ENCODE peak calls at places on chromosomes 11 and 22, in ten cellular contexts. One of them, this sample, is unnamed.

GRCh38 chr22:21989049-21989448 is 6.5 kb upstream of the TOP3B start:
- DNase-seq in germinal center: no peak
- DNase-seq in mammary epithelial cell: no peak
- DNase-seq in activated gamma-delta T cell treated with anti-CD3 and anti-CD28 coated beads, Interleukin-2, amount 50 U/mL, for 16 hours: no peak
- DNase-seq in neural progenitor cell: no peak
- DNase-seq in choroid plexus epithelial cell: no peak
- DNase-seq in prostate gland: no peak
- DNase-seq in NCI-H1694 treated with DMSO at 0.1 percent for 48 hours: no peak
- DNase-seq in COR-L47: no peak
- DNase-seq in body of pancreas: no peak
- DNase-seq in this sample: no peak

GRCh38 chr11:17572791-17573460 is 25.9 kb downstream of the OTOG start:
- DNase-seq in germinal center: no peak
- DNase-seq in mammary epithelial cell: no peak
- DNase-seq in activated gamma-delta T cell treated with anti-CD3 and anti-CD28 coated beads, Interleukin-2, amount 50 U/mL, for 16 hours: no peak
- DNase-seq in neural progenitor cell: no peak
- DNase-seq in choroid plexus epithelial cell: no peak
- DNase-seq in prostate gland: no peak
- DNase-seq in NCI-H1694 treated with DMSO at 0.1 percent for 48 hours: no peak
- DNase-seq in COR-L47: no peak
- DNase-seq in body of pancreas: no peak
- DNase-seq in this sample: no peak

GRCh38 chr11:67354314-67355022 is 1.1 kb upstream of the POLD4 start:
- DNase-seq in germinal center: peak; percentile 26
- DNase-seq in mammary epithelial cell: peak; percentile 93
- DNase-seq in activated gamma-delta T cell treated with anti-CD3 and anti-CD28 coated beads, Interleukin-2, amount 50 U/mL, for 16 hours: no peak
- DNase-seq in neural progenitor cell: peak; percentile 29
- DNase-seq in choroid plexus epithelial cell: peak; percentile 84
- DNase-seq in prostate gland: no peak
- DNase-seq in NCI-H1694 treated with DMSO at 0.1 percent for 48 hours: no peak
- DNase-seq in COR-L47: no peak
- DNase-seq in body of pancreas: peak; percentile 64
- DNase-seq in this sample: no peak

GRCh38 chr11:130847517-130847916 is 68.8 kb downstream of the SNX19 start:
- DNase-seq in germinal center: no peak
- DNase-seq in mammary epithelial cell: peak; percentile 99
- DNase-seq in activated gamma-delta T cell treated with anti-CD3 and anti-CD28 coated beads, Interleukin-2, amount 50 U/mL, for 16 hours: no peak
- DNase-seq in neural progenitor cell: no peak
- DNase-seq in choroid plexus epithelial cell: peak; percentile 77
- DNase-seq in prostate gland: no peak
- DNase-seq in NCI-H1694 treated with DMSO at 0.1 percent for 48 hours: no peak
- DNase-seq in COR-L47: no peak
- DNase-seq in body of pancreas: no peak
- DNase-seq in this sample: peak; percentile 7

GRCh38 chr22:37842015-37842793 is 1.9 kb downstream of the ANKRD54 start:
- DNase-seq in germinal center: no peak
- DNase-seq in mammary epithelial cell: no peak
- DNase-seq in activated gamma-delta T cell treated with anti-CD3 and anti-CD28 coated beads, Interleukin-2, amount 50 U/mL, for 16 hours: no peak
- DNase-seq in neural progenitor cell: no peak
- DNase-seq in choroid plexus epithelial cell: no peak
- DNase-seq in prostate gland: no peak
- DNase-seq in NCI-H1694 treated with DMSO at 0.1 percent for 48 hours: no peak
- DNase-seq in COR-L47: no peak
- DNase-seq in body of pancreas: peak; percentile 70
- DNase-seq in this sample: no peak

GRCh38 chr11:65851811-65852507 is 6.0 kb downstream of the CFL1 start:
- DNase-seq in germinal center: no peak
- DNase-seq in mammary epithelial cell: no peak
- DNase-seq in activated gamma-delta T cell treated with anti-CD3 and anti-CD28 coated beads, Interleukin-2, amount 50 U/mL, for 16 hours: no peak
- DNase-seq in neural progenitor cell: no peak
- DNase-seq in choroid plexus epithelial cell: peak; percentile 5
- DNase-seq in prostate gland: no peak
- DNase-seq in NCI-H1694 treated with DMSO at 0.1 percent for 48 hours: no peak
- DNase-seq in COR-L47: no peak
- DNase-seq in body of pancreas: no peak
- DNase-seq in this sample: no peak

GRCh38 chr11:1747753-1748466 is 2.5 kb downstream of the IFITM10 start:
- DNase-seq in germinal center: no peak
- DNase-seq in mammary epithelial cell: peak; percentile 48
- DNase-seq in activated gamma-delta T cell treated with anti-CD3 and anti-CD28 coated beads, Interleukin-2, amount 50 U/mL, for 16 hours: no peak
- DNase-seq in neural progenitor cell: no peak
- DNase-seq in choroid plexus epithelial cell: no peak
- DNase-seq in prostate gland: no peak
- DNase-seq in NCI-H1694 treated with DMSO at 0.1 percent for 48 hours: no peak
- DNase-seq in COR-L47: peak; percentile 27
- DNase-seq in body of pancreas: no peak
- DNase-seq in this sample: no peak

GRCh38 chr11:132430352-132431091 is 1060.1 kb downstream of the NTM start:
- DNase-seq in germinal center: no peak
- DNase-seq in mammary epithelial cell: no peak
- DNase-seq in activated gamma-delta T cell treated with anti-CD3 and anti-CD28 coated beads, Interleukin-2, amount 50 U/mL, for 16 hours: no peak
- DNase-seq in neural progenitor cell: peak; percentile 48
- DNase-seq in choroid plexus epithelial cell: no peak
- DNase-seq in prostate gland: no peak
- DNase-seq in NCI-H1694 treated with DMSO at 0.1 percent for 48 hours: no peak
- DNase-seq in COR-L47: peak; percentile 53
- DNase-seq in body of pancreas: no peak
- DNase-seq in this sample: no peak

GRCh38 chr11:16818284-16818683 is 79.8 kb downstream of the C11orf58 start:
- DNase-seq in germinal center: no peak
- DNase-seq in mammary epithelial cell: no peak
- DNase-seq in activated gamma-delta T cell treated with anti-CD3 and anti-CD28 coated beads, Interleukin-2, amount 50 U/mL, for 16 hours: no peak
- DNase-seq in neural progenitor cell: no peak
- DNase-seq in choroid plexus epithelial cell: no peak
- DNase-seq in prostate gland: no peak
- DNase-seq in NCI-H1694 treated with DMSO at 0.1 percent for 48 hours: no peak
- DNase-seq in COR-L47: no peak
- DNase-seq in body of pancreas: no peak
- DNase-seq in this sample: no peak

GRCh38 chr11:69211540-69212120 is 55.9 kb downstream of the SMIM38 start:
- DNase-seq in germinal center: no peak
- DNase-seq in mammary epithelial cell: no peak
- DNase-seq in activated gamma-delta T cell treated with anti-CD3 and anti-CD28 coated beads, Interleukin-2, amount 50 U/mL, for 16 hours: no peak
- DNase-seq in neural progenitor cell: no peak
- DNase-seq in choroid plexus epithelial cell: no peak
- DNase-seq in prostate gland: no peak
- DNase-seq in NCI-H1694 treated with DMSO at 0.1 percent for 48 hours: no peak
- DNase-seq in COR-L47: no peak
- DNase-seq in body of pancreas: no peak
- DNase-seq in this sample: no peak

GRCh38 chr22:27748355-27749168 is 53.0 kb downstream of the MN1 start:
- DNase-seq in germinal center: no peak
- DNase-seq in mammary epithelial cell: peak; percentile 76
- DNase-seq in activated gamma-delta T cell treated with anti-CD3 and anti-CD28 coated beads, Interleukin-2, amount 50 U/mL, for 16 hours: no peak
- DNase-seq in neural progenitor cell: peak; percentile 66
- DNase-seq in choroid plexus epithelial cell: peak; percentile 73
- DNase-seq in prostate gland: no peak
- DNase-seq in NCI-H1694 treated with DMSO at 0.1 percent for 48 hours: no peak
- DNase-seq in COR-L47: no peak
- DNase-seq in body of pancreas: peak; percentile 46
- DNase-seq in this sample: no peak

GRCh38 chr11:33552756-33553155 is 147.9 kb downstream of the C11orf91 start:
- DNase-seq in germinal center: no peak
- DNase-seq in mammary epithelial cell: peak; percentile 20
- DNase-seq in activated gamma-delta T cell treated with anti-CD3 and anti-CD28 coated beads, Interleukin-2, amount 50 U/mL, for 16 hours: no peak
- DNase-seq in neural progenitor cell: no peak
- DNase-seq in choroid plexus epithelial cell: no peak
- DNase-seq in prostate gland: no peak
- DNase-seq in NCI-H1694 treated with DMSO at 0.1 percent for 48 hours: no peak
- DNase-seq in COR-L47: no peak
- DNase-seq in body of pancreas: no peak
- DNase-seq in this sample: no peak

GRCh38 chr11:88487646-88488045 is 150.1 kb upstream of the CTSC start:
- DNase-seq in germinal center: no peak
- DNase-seq in mammary epithelial cell: no peak
- DNase-seq in activated gamma-delta T cell treated with anti-CD3 and anti-CD28 coated beads, Interleukin-2, amount 50 U/mL, for 16 hours: no peak
- DNase-seq in neural progenitor cell: no peak
- DNase-seq in choroid plexus epithelial cell: no peak
- DNase-seq in prostate gland: no peak
- DNase-seq in NCI-H1694 treated with DMSO at 0.1 percent for 48 hours: no peak
- DNase-seq in COR-L47: no peak
- DNase-seq in body of pancreas: no peak
- DNase-seq in this sample: no peak

GRCh38 chr22:32080904-32081303 is 37.8 kb downstream of the SLC5A1 start:
- DNase-seq in germinal center: peak; percentile 46
- DNase-seq in mammary epithelial cell: peak; percentile 66
- DNase-seq in activated gamma-delta T cell treated with anti-CD3 and anti-CD28 coated beads, Interleukin-2, amount 50 U/mL, for 16 hours: no peak
- DNase-seq in neural progenitor cell: peak; percentile 56
- DNase-seq in choroid plexus epithelial cell: peak; percentile 83
- DNase-seq in prostate gland: peak; percentile 40
- DNase-seq in NCI-H1694 treated with DMSO at 0.1 percent for 48 hours: peak; percentile 64
- DNase-seq in COR-L47: peak; percentile 57
- DNase-seq in body of pancreas: peak; percentile 29
- DNase-seq in this sample: peak; percentile 50

GRCh38 chr22:32958021-32958420 is 100.2 kb downstream of the SYN3 start:
- DNase-seq in germinal center: no peak
- DNase-seq in mammary epithelial cell: no peak
- DNase-seq in activated gamma-delta T cell treated with anti-CD3 and anti-CD28 coated beads, Interleukin-2, amount 50 U/mL, for 16 hours: no peak
- DNase-seq in neural progenitor cell: peak; percentile 29
- DNase-seq in choroid plexus epithelial cell: peak; percentile 12
- DNase-seq in prostate gland: no peak
- DNase-seq in NCI-H1694 treated with DMSO at 0.1 percent for 48 hours: no peak
- DNase-seq in COR-L47: no peak
- DNase-seq in body of pancreas: no peak
- DNase-seq in this sample: no peak

GRCh38 chr11:130999086-130999485 is 82.8 kb upstream of the SNX19 start:
- DNase-seq in germinal center: no peak
- DNase-seq in mammary epithelial cell: peak; percentile 48
- DNase-seq in activated gamma-delta T cell treated with anti-CD3 and anti-CD28 coated beads, Interleukin-2, amount 50 U/mL, for 16 hours: no peak
- DNase-seq in neural progenitor cell: no peak
- DNase-seq in choroid plexus epithelial cell: peak; percentile 23
- DNase-seq in prostate gland: no peak
- DNase-seq in NCI-H1694 treated with DMSO at 0.1 percent for 48 hours: no peak
- DNase-seq in COR-L47: no peak
- DNase-seq in body of pancreas: no peak
- DNase-seq in this sample: no peak

GRCh38 chr11:61002598-61002997 is 31.1 kb downstream of the CD6 start:
- DNase-seq in germinal center: no peak
- DNase-seq in mammary epithelial cell: no peak
- DNase-seq in activated gamma-delta T cell treated with anti-CD3 and anti-CD28 coated beads, Interleukin-2, amount 50 U/mL, for 16 hours: no peak
- DNase-seq in neural progenitor cell: no peak
- DNase-seq in choroid plexus epithelial cell: no peak
- DNase-seq in prostate gland: no peak
- DNase-seq in NCI-H1694 treated with DMSO at 0.1 percent for 48 hours: no peak
- DNase-seq in COR-L47: no peak
- DNase-seq in body of pancreas: no peak
- DNase-seq in this sample: no peak

GRCh38 chr22:49348631-49349030 is 479.0 kb downstream of the BRD1 start:
- DNase-seq in germinal center: no peak
- DNase-seq in mammary epithelial cell: no peak
- DNase-seq in activated gamma-delta T cell treated with anti-CD3 and anti-CD28 coated beads, Interleukin-2, amount 50 U/mL, for 16 hours: no peak
- DNase-seq in neural progenitor cell: no peak
- DNase-seq in choroid plexus epithelial cell: no peak
- DNase-seq in prostate gland: no peak
- DNase-seq in NCI-H1694 treated with DMSO at 0.1 percent for 48 hours: no peak
- DNase-seq in COR-L47: no peak
- DNase-seq in body of pancreas: no peak
- DNase-seq in this sample: no peak

GRCh38 chr11:125443767-125444311 is 52.2 kb downstream of the FEZ1 start:
- DNase-seq in germinal center: no peak
- DNase-seq in mammary epithelial cell: no peak
- DNase-seq in activated gamma-delta T cell treated with anti-CD3 and anti-CD28 coated beads, Interleukin-2, amount 50 U/mL, for 16 hours: no peak
- DNase-seq in neural progenitor cell: peak; percentile 82
- DNase-seq in choroid plexus epithelial cell: no peak
- DNase-seq in prostate gland: no peak
- DNase-seq in NCI-H1694 treated with DMSO at 0.1 percent for 48 hours: no peak
- DNase-seq in COR-L47: no peak
- DNase-seq in body of pancreas: no peak
- DNase-seq in this sample: no peak

GRCh38 chr11:2772544-2773031 is 72.8 kb upstream of the KCNQ1OT1 start:
- DNase-seq in germinal center: no peak
- DNase-seq in mammary epithelial cell: peak; percentile 86
- DNase-seq in activated gamma-delta T cell treated with anti-CD3 and anti-CD28 coated beads, Interleukin-2, amount 50 U/mL, for 16 hours: no peak
- DNase-seq in neural progenitor cell: no peak
- DNase-seq in choroid plexus epithelial cell: peak; percentile 43
- DNase-seq in prostate gland: peak; percentile 2
- DNase-seq in NCI-H1694 treated with DMSO at 0.1 percent for 48 hours: no peak
- DNase-seq in COR-L47: no peak
- DNase-seq in body of pancreas: no peak
- DNase-seq in this sample: peak; percentile 76

GRCh38 chr11:116311141-116311540 is 461.6 kb downstream of the BUD13 start:
- DNase-seq in germinal center: no peak
- DNase-seq in mammary epithelial cell: no peak
- DNase-seq in activated gamma-delta T cell treated with anti-CD3 and anti-CD28 coated beads, Interleukin-2, amount 50 U/mL, for 16 hours: no peak
- DNase-seq in neural progenitor cell: no peak
- DNase-seq in choroid plexus epithelial cell: no peak
- DNase-seq in prostate gland: no peak
- DNase-seq in NCI-H1694 treated with DMSO at 0.1 percent for 48 hours: no peak
- DNase-seq in COR-L47: peak; percentile 99
- DNase-seq in body of pancreas: no peak
- DNase-seq in this sample: no peak

GRCh38 chr11:117597083-117597482 is 199.9 kb downstream of the DSCAML1 start:
- DNase-seq in germinal center: no peak
- DNase-seq in mammary epithelial cell: peak; percentile 18
- DNase-seq in activated gamma-delta T cell treated with anti-CD3 and anti-CD28 coated beads, Interleukin-2, amount 50 U/mL, for 16 hours: no peak
- DNase-seq in neural progenitor cell: peak; percentile 83
- DNase-seq in choroid plexus epithelial cell: peak; percentile 50
- DNase-seq in prostate gland: no peak
- DNase-seq in NCI-H1694 treated with DMSO at 0.1 percent for 48 hours: no peak
- DNase-seq in COR-L47: no peak
- DNase-seq in body of pancreas: peak; percentile 15
- DNase-seq in this sample: peak; percentile 70

GRCh38 chr22:17369553-17370035 is 334 bp downstream of the CECR2 start:
- DNase-seq in germinal center: peak; percentile 22
- DNase-seq in mammary epithelial cell: no peak
- DNase-seq in activated gamma-delta T cell treated with anti-CD3 and anti-CD28 coated beads, Interleukin-2, amount 50 U/mL, for 16 hours: no peak
- DNase-seq in neural progenitor cell: peak; percentile 88
- DNase-seq in choroid plexus epithelial cell: peak; percentile 38
- DNase-seq in prostate gland: no peak
- DNase-seq in NCI-H1694 treated with DMSO at 0.1 percent for 48 hours: peak; percentile 2
- DNase-seq in COR-L47: no peak
- DNase-seq in body of pancreas: peak; percentile 54
- DNase-seq in this sample: no peak

GRCh38 chr22:17938484-17938924 is 85.9 kb downstream of the MICAL3 start:
- DNase-seq in germinal center: no peak
- DNase-seq in mammary epithelial cell: no peak
- DNase-seq in activated gamma-delta T cell treated with anti-CD3 and anti-CD28 coated beads, Interleukin-2, amount 50 U/mL, for 16 hours: no peak
- DNase-seq in neural progenitor cell: no peak
- DNase-seq in choroid plexus epithelial cell: peak; percentile 73
- DNase-seq in prostate gland: no peak
- DNase-seq in NCI-H1694 treated with DMSO at 0.1 percent for 48 hours: no peak
- DNase-seq in COR-L47: no peak
- DNase-seq in body of pancreas: peak; percentile 56
- DNase-seq in this sample: no peak

GRCh38 chr11:108571001-108571400 is 22.6 kb downstream of the EXPH5 start:
- DNase-seq in germinal center: no peak
- DNase-seq in mammary epithelial cell: peak; percentile 79
- DNase-seq in activated gamma-delta T cell treated with anti-CD3 and anti-CD28 coated beads, Interleukin-2, amount 50 U/mL, for 16 hours: no peak
- DNase-seq in neural progenitor cell: no peak
- DNase-seq in choroid plexus epithelial cell: no peak
- DNase-seq in prostate gland: no peak
- DNase-seq in NCI-H1694 treated with DMSO at 0.1 percent for 48 hours: no peak
- DNase-seq in COR-L47: no peak
- DNase-seq in body of pancreas: no peak
- DNase-seq in this sample: no peak

GRCh38 chr11:62260261-62260953 is 9.6 kb upstream of the SCGB2A2 start:
- DNase-seq in germinal center: no peak
- DNase-seq in mammary epithelial cell: no peak
- DNase-seq in activated gamma-delta T cell treated with anti-CD3 and anti-CD28 coated beads, Interleukin-2, amount 50 U/mL, for 16 hours: no peak
- DNase-seq in neural progenitor cell: no peak
- DNase-seq in choroid plexus epithelial cell: no peak
- DNase-seq in prostate gland: no peak
- DNase-seq in NCI-H1694 treated with DMSO at 0.1 percent for 48 hours: no peak
- DNase-seq in COR-L47: no peak
- DNase-seq in body of pancreas: no peak
- DNase-seq in this sample: no peak

GRCh38 chr11:68370211-68371111 is 58.1 kb downstream of the LRP5 start:
- DNase-seq in germinal center: peak; percentile 87
- DNase-seq in mammary epithelial cell: no peak
- DNase-seq in activated gamma-delta T cell treated with anti-CD3 and anti-CD28 coated beads, Interleukin-2, amount 50 U/mL, for 16 hours: no peak
- DNase-seq in neural progenitor cell: no peak
- DNase-seq in choroid plexus epithelial cell: no peak
- DNase-seq in prostate gland: peak; percentile 53
- DNase-seq in NCI-H1694 treated with DMSO at 0.1 percent for 48 hours: no peak
- DNase-seq in COR-L47: no peak
- DNase-seq in body of pancreas: no peak
- DNase-seq in this sample: peak; percentile 92

GRCh38 chr11:117302228-117302627 is 11.1 kb downstream of the BACE1-AS start:
- DNase-seq in germinal center: no peak
- DNase-seq in mammary epithelial cell: no peak
- DNase-seq in activated gamma-delta T cell treated with anti-CD3 and anti-CD28 coated beads, Interleukin-2, amount 50 U/mL, for 16 hours: no peak
- DNase-seq in neural progenitor cell: no peak
- DNase-seq in choroid plexus epithelial cell: no peak
- DNase-seq in prostate gland: no peak
- DNase-seq in NCI-H1694 treated with DMSO at 0.1 percent for 48 hours: no peak
- DNase-seq in COR-L47: no peak
- DNase-seq in body of pancreas: no peak
- DNase-seq in this sample: no peak

This sample was measured in RPMI8226.